ENCODE peak calls at places on chromosomes 6 and 20, in four cellular contexts. Y, V, H and P are unnamed samples.

GRCh38 chr6:10481101-10481500 is 40.0 kb upstream of the GCNT2 start:
- DNase-seq in Y (no peak), V (no peak), H (no peak), P (no peak)

GRCh38 chr20:16135630-16136029 is 437.6 kb downstream of the KIF16B start:
- DNase-seq in Y (no peak), V (no peak), H (no peak), P (no peak)

GRCh38 chr20:24993337-24994185 is 1.0 kb upstream of the APMAP start:
- DNase-seq in Y (no peak), V (no peak), H (no peak), P (peak; percentile 69)

GRCh38 chr20:33191484-33191883 is 23.5 kb downstream of the BPIFA2 start:
- DNase-seq in Y (no peak), V (no peak), H (no peak), P (no peak)

GRCh38 chr6:157762636-157763035 is 60.4 kb upstream of the SNX9 start:
- DNase-seq in Y (peak; percentile 75), V (no peak), H (no peak), P (peak; percentile 21)

GRCh38 chr6:154277578-154278128 is 79.0 kb downstream of the IPCEF1 start:
- DNase-seq in Y (no peak), V (no peak), H (no peak), P (no peak)

GRCh38 chr20:59829415-59830106 is 103.9 kb downstream of the SYCP2 start:
- DNase-seq in Y (no peak), V (peak; percentile 88), H (peak; percentile 46), P (no peak)

GRCh38 chr6:169868458-169868857 is 117.0 kb downstream of the ERMARD start:
- DNase-seq in Y (peak; percentile 92), V (no peak), H (peak; percentile 88), P (no peak)

GRCh38 chr20:8940311-8940710 is 128.6 kb upstream of the PLCB4 start:
- DNase-seq in Y (no peak), V (no peak), H (no peak), P (peak; percentile 0)

GRCh38 chr6:30981942-30982772 is 1.4 kb upstream of the MUC21 start:
- DNase-seq in Y (no peak), V (no peak), H (no peak), P (peak; percentile 79)

GRCh38 chr20:63417213-63418120 is 55.0 kb downstream of the KCNQ2 start:
- DNase-seq in Y (no peak), V (no peak), H (no peak), P (no peak)

GRCh38 chr20:48879609-48880008 is 41.9 kb upstream of the ARFGEF2 start:
- DNase-seq in Y (no peak), V (no peak), H (no peak), P (peak; percentile 47)

GRCh38 chr6:46901747-46902362 is 19.9 kb downstream of the ADGRF5 start:
- DNase-seq in Y (no peak), V (no peak), H (no peak), P (peak; percentile 53)

GRCh38 chr6:139568157-139568955 is 193.9 kb upstream of the CITED2 start:
- DNase-seq in Y (no peak), V (no peak), H (no peak), P (no peak)

GRCh38 chr6:99241905-99242534 is 107.5 kb downstream of the FAXC start:
- DNase-seq in Y (no peak), V (peak; percentile 29), H (no peak), P (peak; percentile 37)

GRCh38 chr20:49608752-49609670 is 41.1 kb upstream of the PTGIS start:
- DNase-seq in Y (peak; percentile 83), V (peak; percentile 52), H (peak; percentile 82), P (peak; percentile 60)

GRCh38 chr6:11992086-11992485 is 20.0 kb upstream of the HIVEP1 start:
- DNase-seq in Y (no peak), V (no peak), H (no peak), P (no peak)

GRCh38 chr20:37945034-37945660 is 42.2 kb downstream of the VSTM2L start:
- DNase-seq in Y (peak; percentile 8), V (no peak), H (no peak), P (no peak)

GRCh38 chr6:136604928-136605485 is 54.8 kb upstream of the MAP7 start:
- DNase-seq in Y (no peak), V (no peak), H (no peak), P (no peak)

GRCh38 chr6:169930799-169931198 is 179.4 kb downstream of the ERMARD start:
- DNase-seq in Y (no peak), V (no peak), H (no peak), P (no peak)

GRCh38 chr20:6828794-6829423 is 61.4 kb downstream of the BMP2 start:
- DNase-seq in Y (peak; percentile 85), V (peak; percentile 43), H (no peak), P (peak; percentile 75)

GRCh38 chr6:1538810-1539482 is 70.8 kb upstream of the FOXC1 start:
- DNase-seq in Y (no peak), V (no peak), H (no peak), P (no peak)

GRCh38 chr6:26260791-26261484 is 104.1 kb upstream of the BTN3A2 start:
- DNase-seq in Y (no peak), V (no peak), H (no peak), P (peak; percentile 48)

GRCh38 chr6:28377879-28378278 is 21.7 kb downstream of the ZSCAN12 start:
- DNase-seq in Y (no peak), V (no peak), H (no peak), P (no peak)

GRCh38 chr6:7640607-7641577 is 50.9 kb downstream of the SNRNP48 start:
- DNase-seq in Y (no peak), V (no peak), H (no peak), P (peak; percentile 71)

GRCh38 chr6:167699141-167700036 is 127.3 kb upstream of the AFDN start:
- DNase-seq in Y (peak; percentile 76), V (no peak), H (peak; percentile 93), P (peak; percentile 76)

GRCh38 chr20:64078934-64079272 is 415 bp downstream of the RGS19 start:
- DNase-seq in Y (no peak), V (no peak), H (no peak), P (no peak)

GRCh38 chr20:1320902-1321653 is 7.9 kb downstream of the SDCBP2 start:
- DNase-seq in Y (no peak), V (no peak), H (no peak), P (no peak)

GRCh38 chr6:86306210-86306609 is 631.1 kb upstream of the HTR1E start:
- DNase-seq in Y (no peak), V (no peak), H (peak; percentile 38), P (no peak)

GRCh38 chr6:34531580-34532201 is 24.4 kb downstream of the SPDEF start:
- DNase-seq in Y (no peak), V (peak; percentile 95), H (peak; percentile 91), P (peak; percentile 62)

GRCh38 chr20:3199976-3200755 is 4.3 kb downstream of the DDRGK1 start:
- DNase-seq in Y (no peak), V (no peak), H (peak; percentile 47), P (no peak)
- TF ChIP-seq CTCF in Y (no peak), V (no peak), H (no peak), P (no peak)

GRCh38 chr6:32942555-32942954 is 1.7 kb upstream of the HLA-DMB start:
- DNase-seq in Y (no peak), V (no peak), H (no peak), P (no peak)

GRCh38 chr6:32943864-32944263 is 3.0 kb upstream of the HLA-DMB start:
- DNase-seq in Y (no peak), V (no peak), H (no peak), P (no peak)

GRCh38 chr6:32940656-32941411 is at the start of gene HLA-DMB:
- DNase-seq in Y (peak; percentile 83), V (no peak), H (peak; percentile 63), P (peak; percentile 77)

GRCh38 chr6:32944265-32944664 is 3.4 kb upstream of the HLA-DMB start:
- DNase-seq in Y (peak; percentile 84), V (no peak), H (no peak), P (no peak)

DNA sequence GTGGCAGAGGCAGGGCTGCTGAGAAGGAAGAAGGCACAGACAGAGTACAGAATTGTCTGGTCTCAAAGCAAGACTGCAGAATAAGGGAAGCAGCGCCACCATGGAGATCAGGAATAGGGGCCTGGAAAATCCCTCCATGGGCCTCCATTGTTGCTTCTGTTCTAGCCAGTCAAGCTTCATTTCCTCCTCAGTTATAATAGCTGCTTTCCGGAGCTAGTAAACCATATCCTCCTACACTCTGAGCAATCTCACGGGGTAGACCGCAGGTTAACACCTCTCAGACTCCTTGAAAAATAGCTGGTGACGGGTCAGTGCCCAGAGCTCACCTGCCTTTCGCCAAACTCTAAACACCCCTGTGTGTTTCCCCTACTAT is 570 bp upstream of the HLA-DMB start:
- DNase-seq in Y (peak; percentile 86), V (no peak), H (no peak), P (no peak)
- H3K4me3 ChIP-seq in Y (no peak overlapping the region), V (no peak overlapping the region), H (no peak overlapping the region), P (no peak overlapping the region)

GRCh38 chr6:64505312-64505711 is 869.7 kb downstream of the PHF3 start:
- DNase-seq in Y (no peak), V (no peak), H (no peak), P (peak; percentile 11)
- TF ChIP-seq CTCF in Y (no peak), V (peak; percentile 17), H (peak; percentile 16), P (peak; percentile 43)

DNA sequence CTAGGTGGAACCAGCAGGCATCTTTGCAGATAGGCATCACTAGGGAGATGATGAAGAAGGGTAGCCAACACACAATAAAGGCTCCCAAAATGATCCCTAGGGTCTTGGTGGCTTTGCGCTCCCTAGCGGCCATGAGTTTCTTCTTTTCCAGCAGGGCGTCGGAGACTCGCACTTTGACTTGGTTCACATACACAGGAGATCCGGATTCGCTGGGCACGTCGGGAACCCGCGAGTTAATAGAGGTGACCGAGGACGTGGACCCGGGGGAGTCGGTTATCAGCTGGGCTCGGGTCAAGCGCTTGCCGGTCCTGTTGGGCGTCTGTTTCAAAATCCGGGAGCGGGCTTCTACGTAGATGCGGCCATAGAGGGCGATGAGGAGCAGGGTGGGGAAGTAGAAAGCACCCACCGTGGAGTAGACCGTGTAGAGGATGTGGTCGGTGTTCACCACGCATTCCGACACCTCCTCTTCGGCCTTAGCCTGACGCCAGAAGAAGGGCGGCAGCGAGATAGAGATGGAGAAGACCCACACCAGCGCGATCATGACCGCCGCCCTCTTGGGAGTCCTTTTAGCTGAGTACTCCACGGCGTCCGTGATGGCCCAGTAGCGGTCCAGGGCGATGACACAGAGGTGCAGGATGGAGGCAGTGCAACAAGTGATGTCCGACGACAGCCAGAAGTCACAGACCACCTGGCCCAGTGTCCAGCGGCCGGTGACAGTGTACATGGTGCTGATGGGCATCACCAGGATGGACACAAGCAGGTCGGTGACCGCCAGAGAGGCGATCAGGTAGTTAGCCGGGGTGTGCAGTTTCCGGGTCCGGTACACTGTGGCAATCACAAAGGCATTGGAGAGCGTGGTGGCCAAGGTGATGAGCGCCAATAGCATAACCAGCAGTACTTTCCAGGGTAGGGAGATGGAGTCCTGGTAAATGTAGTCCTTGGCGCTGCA is 658 bp downstream of the HTR1B start:
- DNase-seq in Y (no peak), V (peak; percentile 32), H (no peak), P (no peak)
- H3K4me3 ChIP-seq in Y (peak overlapping the region; percentile 15), V (peak overlapping the region; percentile 35), H (peak overlapping the region; percentile 48), P (peak overlapping the region; percentile 53)

GRCh38 chr6:96022225-96022624 is 6.5 kb downstream of the FUT9 start:
- DNase-seq in Y (no peak), V (no peak), H (no peak), P (no peak)
- TF ChIP-seq CTCF in Y (no peak), V (no peak), H (no peak), P (no peak)

GRCh38 chr6:90008189-90008907 is 114.1 kb downstream of the GJA10 start:
- DNase-seq in Y (no peak), V (no peak), H (no peak), P (no peak)

GRCh38 chr6:90004511-90004910 is 110.2 kb downstream of the GJA10 start:
- DNase-seq in Y (peak; percentile 90), V (no peak), H (no peak), P (no peak)

GRCh38 chr6:90003941-90004340 is 109.7 kb downstream of the GJA10 start:
- DNase-seq in Y (no peak), V (no peak), H (no peak), P (no peak)

GRCh38 chr6:90005048-90005827 is 111.0 kb downstream of the GJA10 start:
- DNase-seq in Y (no peak), V (no peak), H (no peak), P (no peak)

GRCh38 chr6:90008908-90009501 is 114.7 kb downstream of the GJA10 start:
- DNase-seq in Y (no peak), V (no peak), H (no peak), P (peak; percentile 45)
- H3K4me3 ChIP-seq in Y (no peak overlapping the region), V (no peak overlapping the region), H (no peak overlapping the region), P (no peak overlapping the region)